ENCODE peak calls at places on chromosomes 6 and 20, in ten cellular contexts. E is lung, K is T-cell, F is GM10248, I is substantia nigra, Z is coronary artery, S is H54, Q is pancreas, C is HFFc6, A is A549. L is an unnamed sample.

GRCh38 chr20:51812861-51813260 is 10.5 kb upstream of the SALL4 start:
- DNase-seq in Q (no peak), S (no peak), A (no peak), E (no peak), C (no peak), I (no peak), Z (no peak), F (no peak), K (no peak), L (no peak)

GRCh38 chr6:42402184-42402583 is 49.5 kb downstream of the TRERF1 start:
- DNase-seq in F (peak), Q (no peak), I (no peak), S (peak), E (no peak), A (no peak), C (peak), Z (peak), K (no peak), L (no peak)

GRCh38 chr6:45812937-45813336 is 202.7 kb downstream of the CLIC5 start:
- DNase-seq in A (no peak), Z (no peak), C (no peak), F (no peak), K (no peak), I (no peak), Q (no peak), E (no peak), S (no peak), L (no peak)

GRCh38 chr6:170439366-170440351 is 113.4 kb downstream of the PSMB1 start:
- DNase-seq in I (no peak), F (no peak), E (no peak), K (no peak), S (peak), Z (peak), A (no peak), Q (no peak), C (peak), L (no peak)

GRCh38 chr6:52161689-52162438 is 24.3 kb upstream of the IL17A start:
- DNase-seq in Q (no peak), Z (no peak), E (no peak), I (no peak), A (no peak), S (no peak), K (no peak), C (no peak), F (no peak), L (no peak)

GRCh38 chr6:69719602-69720193 is 77.1 kb downstream of the LMBRD1 start:
- DNase-seq in F (peak), Z (no peak), E (no peak), A (peak), I (no peak), K (no peak), S (no peak), Q (no peak), C (peak), L (no peak)

GRCh38 chr20:20204326-20204725 is 152.0 kb downstream of the CFAP61 start:
- DNase-seq in Z (no peak), A (no peak), K (no peak), F (no peak), Q (no peak), C (no peak), E (no peak), I (no peak), S (no peak), L (no peak)

GRCh38 chr6:39933669-39934059 is 598 bp downstream of the MOCS1 start:
- DNase-seq in S (no peak), I (no peak), C (no peak), F (no peak), E (no peak), Q (no peak), K (no peak), A (no peak), Z (no peak), L (no peak)

GRCh38 chr6:35181313-35181932 is 32.3 kb upstream of the SCUBE3 start:
- DNase-seq in A (no peak), C (peak), K (no peak), I (no peak), E (peak), Q (no peak), F (no peak), Z (no peak), S (no peak), L (no peak)

GRCh38 chr20:34703573-34704176 is 469 bp upstream of the TP53INP2 start:
- DNase-seq in Q (peak), A (no peak), S (peak), E (no peak), K (peak), I (peak), C (no peak), F (no peak), Z (peak), L (no peak)

GRCh38 chr6:34027445-34027936 is 118.4 kb downstream of the GRM4 start:
- DNase-seq in C (peak), Z (no peak), I (no peak), F (peak), S (peak), E (peak), Q (no peak), K (peak), A (peak), L (peak)

GRCh38 chr6:39881851-39882566 is 52.3 kb downstream of the MOCS1 start:
- DNase-seq in S (no peak), Q (no peak), E (no peak), C (peak), A (no peak), F (no peak), K (no peak), Z (no peak), I (no peak), L (no peak)

GRCh38 chr6:136466789-136467585 is 83.2 kb downstream of the MAP7 start:
- DNase-seq in A (no peak), F (no peak), Q (no peak), E (no peak), I (no peak), K (no peak), S (no peak), Z (no peak), C (no peak), L (no peak)

GRCh38 chr6:3500262-3501001 is 43.6 kb upstream of the SLC22A23 start:
- DNase-seq in K (no peak), A (no peak), F (no peak), C (peak), Z (no peak), S (no peak), E (no peak), I (no peak), Q (no peak), L (no peak)

GRCh38 chr6:28597217-28597835 is 71.6 kb downstream of the GPX5 start:
- DNase-seq in I (no peak), Z (no peak), K (no peak), A (peak), E (no peak), Q (no peak), C (peak), F (no peak), S (no peak), L (no peak)

GRCh38 chr6:142313284-142313683 is 11.5 kb downstream of the ADGRG6 start:
- DNase-seq in C (peak), Q (no peak), E (no peak), F (no peak), S (no peak), Z (no peak), A (no peak), K (no peak), I (no peak), L (no peak)

GRCh38 chr6:21634582-21634981 is 41.0 kb downstream of the SOX4 start:
- DNase-seq in Z (no peak), F (no peak), C (peak), Q (no peak), I (no peak), E (no peak), K (no peak), S (peak), A (peak), L (no peak)

GRCh38 chr20:7650481-7650880 is 289.8 kb downstream of the HAO1 start:
- DNase-seq in E (no peak), S (no peak), F (no peak), Z (no peak), Q (no peak), I (no peak), A (no peak), C (no peak), K (no peak), L (no peak)

GRCh38 chr20:58640446-58640845 is 10.6 kb upstream of the STX16 start:
- DNase-seq in K (no peak), S (no peak), C (peak), E (no peak), I (no peak), F (no peak), Z (no peak), A (no peak), Q (no peak), L (no peak)

GRCh38 chr6:40350193-40350941 is 236.8 kb downstream of the LRFN2 start:
- DNase-seq in K (no peak), S (no peak), Q (no peak), C (no peak), A (no peak), E (peak), Z (peak), F (no peak), I (no peak), L (no peak)

GRCh38 chr20:34538671-34539123 is 19.8 kb upstream of the MAP1LC3A start:
- DNase-seq in S (no peak), C (peak), Q (peak), E (peak), I (no peak), Z (no peak), K (no peak), F (peak), A (no peak), L (peak)

GRCh38 chr20:63957004-63957689 is 931 bp upstream of the UCKL1 start:
- DNase-seq in E (peak), F (peak), C (peak), I (no peak), K (no peak), Z (no peak), A (peak), S (peak), Q (peak), L (peak)

GRCh38 chr20:61874421-61875068 is 191.1 kb downstream of the TAF4 start:
- DNase-seq in A (no peak), C (no peak), E (no peak), Z (no peak), K (no peak), Q (no peak), S (peak), F (no peak), I (no peak), L (no peak)

GRCh38 chr6:131831886-131832285 is 24.1 kb downstream of the ENPP1 start:
- DNase-seq in A (no peak), K (no peak), C (no peak), Z (no peak), I (no peak), S (no peak), F (no peak), E (no peak), Q (no peak), L (no peak)

GRCh38 chr6:49913656-49914055 is 47.3 kb upstream of the CRISP1 start:
- DNase-seq in K (no peak), S (no peak), C (no peak), F (no peak), Q (no peak), Z (no peak), A (no peak), I (no peak), E (no peak), L (no peak)

GRCh38 chr6:56497270-56497669 is 145.4 kb downstream of the DST start:
- DNase-seq in C (no peak), Z (no peak), A (no peak), K (no peak), Q (no peak), S (no peak), E (no peak), I (no peak), F (no peak), L (no peak)

GRCh38 chr20:46088409-46089075 is 1.2 kb downstream of the NCOA5 start:
- DNase-seq in C (peak), A (peak), E (no peak), Z (no peak), Q (no peak), F (no peak), S (no peak), I (no peak), K (no peak), L (no peak)

GRCh38 chr20:52552181-52552872 is 360.7 kb upstream of the ZFP64 start:
- DNase-seq in I (no peak), Q (no peak), A (no peak), S (no peak), E (no peak), C (no peak), K (no peak), F (no peak), Z (no peak), L (no peak)

GRCh38 chr6:54719633-54720032 is 126.9 kb upstream of the FAM83B start:
- DNase-seq in A (no peak), F (no peak), C (no peak), I (no peak), S (no peak), K (no peak), Q (no peak), Z (no peak), E (no peak), L (no peak)

GRCh38 chr6:160254467-160255312 is 3.9 kb downstream of the SLC22A2 start:
- DNase-seq in C (no peak), K (no peak), I (no peak), Z (no peak), A (peak), S (no peak), Q (peak), F (no peak), E (no peak), L (no peak)

GRCh38 chr6:110813813-110814487 is 1.3 kb downstream of the CDK19 start:
- DNase-seq in C (no peak), Z (no peak), I (no peak), K (no peak), Q (no peak), F (no peak), S (no peak), E (no peak), A (peak), L (peak)

GRCh38 chr6:35731414-35731735 is 5.5 kb upstream of the ARMC12 start:
- DNase-seq in Z (peak), F (peak), Q (peak), S (peak), A (peak), I (peak), K (peak), E (peak), C (peak), L (peak)

GRCh38 chr6:56101141-56101553 is 146.2 kb downstream of the COL21A1 start:
- DNase-seq in F (no peak), I (no peak), S (peak), K (no peak), Z (no peak), A (peak), Q (no peak), E (no peak), C (peak), L (no peak)

GRCh38 chr20:20551409-20551808 is 161.0 kb downstream of the RALGAPA2 start:
- DNase-seq in E (no peak), S (no peak), Q (no peak), C (no peak), F (no peak), K (no peak), Z (no peak), A (no peak), I (no peak), L (no peak)

GRCh38 chr20:36128463-36129176 is 25.9 kb upstream of the EPB41L1 start:
- DNase-seq in Z (no peak), S (peak), E (no peak), C (peak), Q (no peak), I (no peak), A (no peak), F (no peak), K (no peak), L (no peak)

GRCh38 chr20:478949-479429 is 16.7 kb upstream of the TBC1D20 start:
- DNase-seq in F (peak), A (peak), Q (peak), S (peak), I (no peak), E (no peak), C (peak), K (no peak), Z (no peak), L (no peak)

L was measured in T-helper 9 cell.